ENCODE peak calls at places on chromosomes 5 and 9, in four cellular contexts. Y is GM12878, L is HepG2, K is K562. Z is an unnamed sample.

GRCh38 chr5:138709216-138709615 is 44.0 kb upstream of the CTNNA1 start:
- DNase-seq in Y (no peak), L (no peak), K (no peak), Z (no peak)

GRCh38 chr5:8188874-8189588 is 320.1 kb downstream of the MTRR start:
- DNase-seq in Y (no peak), L (no peak), K (no peak), Z (no peak)

GRCh38 chr9:100286257-100286656 is 66.5 kb downstream of the TEX10 start:
- DNase-seq in Y (no peak), L (no peak), K (no peak), Z (no peak)

GRCh38 chr5:53031695-53032096 is 42.5 kb downstream of the ITGA2 start:
- DNase-seq in Y (no peak), L (peak; percentile 89), K (no peak), Z (peak; percentile 88)

GRCh38 chr9:35726876-35727438 is 5.0 kb downstream of the TLN1 start:
- DNase-seq in Y (no peak), L (peak; percentile 35), K (no peak), Z (peak; percentile 72)

GRCh38 chr5:118293378-118293777 is 695.0 kb downstream of the DTWD2 start:
- DNase-seq in Y (no peak), L (no peak), K (no peak), Z (no peak)

GRCh38 chr5:54997081-54997480 is 11.7 kb upstream of the ESM1 start:
- DNase-seq in Y (no peak), L (no peak), K (no peak), Z (no peak)

GRCh38 chr9:35729700-35730485 is 2.1 kb downstream of the TLN1 start:
- DNase-seq in Y (no peak), L (peak; percentile 41), K (peak; percentile 75), Z (peak; percentile 52)

GRCh38 chr5:88940712-88941111 is 57.7 kb upstream of the MEF2C start:
- DNase-seq in Y (peak; percentile 13), L (no peak), K (no peak), Z (no peak)

GRCh38 chr5:51382759-51383493 is at the start of gene ISL1:
- DNase-seq in Y (no peak), L (no peak), K (peak; percentile 34), Z (peak; percentile 90)

GRCh38 chr5:74643160-74643562 is 2.6 kb upstream of the ENC1 start:
- DNase-seq in Y (no peak), L (peak; percentile 57), K (no peak), Z (peak; percentile 86)

GRCh38 chr9:130022566-130023146 is 20.3 kb downstream of the FNBP1 start:
- DNase-seq in Y (no peak), L (no peak), K (no peak), Z (no peak)

GRCh38 chr9:130023994-130024596 is 18.9 kb downstream of the FNBP1 start:
- DNase-seq in Y (no peak), L (no peak), K (no peak), Z (no peak)

GRCh38 chr9:130026583-130027427 is 16.2 kb downstream of the FNBP1 start:
- DNase-seq in Y (no peak), L (no peak), K (no peak), Z (no peak)

GRCh38 chr9:130023147-130023787 is 19.7 kb downstream of the FNBP1 start:
- DNase-seq in Y (peak; percentile 88), L (no peak), K (no peak), Z (no peak)

GRCh38 chr9:130024597-130024994 is 18.4 kb downstream of the FNBP1 start:
- DNase-seq in Y (no peak), L (peak; percentile 51), K (no peak), Z (no peak)
- TF ChIP-seq POLR2AphosphoS5 in Y (peak; percentile 7), L (no peak), K (no peak), Z (no peak)

GRCh38 chr9:34049630-34050384 is 1.1 kb upstream of the UBAP2 start:
- DNase-seq in Y (no peak), L (no peak), K (peak; percentile 15), Z (no peak)

GRCh38 chr9:34048730-34049629 is at the start of gene UBAP2:
- DNase-seq in Y (peak; percentile 95), L (peak; percentile 96), K (peak; percentile 89), Z (peak; percentile 99)

GRCh38 chr9:34047864-34048729 is 590 bp downstream of the UBAP2 start:
- DNase-seq in Y (no peak), L (peak; percentile 29), K (peak; percentile 78), Z (no peak)

GRCh38 chr9:34045903-34046302 is 2.8 kb downstream of the UBAP2 start:
- DNase-seq in Y (no peak), L (no peak), K (no peak), Z (no peak)

DNA sequence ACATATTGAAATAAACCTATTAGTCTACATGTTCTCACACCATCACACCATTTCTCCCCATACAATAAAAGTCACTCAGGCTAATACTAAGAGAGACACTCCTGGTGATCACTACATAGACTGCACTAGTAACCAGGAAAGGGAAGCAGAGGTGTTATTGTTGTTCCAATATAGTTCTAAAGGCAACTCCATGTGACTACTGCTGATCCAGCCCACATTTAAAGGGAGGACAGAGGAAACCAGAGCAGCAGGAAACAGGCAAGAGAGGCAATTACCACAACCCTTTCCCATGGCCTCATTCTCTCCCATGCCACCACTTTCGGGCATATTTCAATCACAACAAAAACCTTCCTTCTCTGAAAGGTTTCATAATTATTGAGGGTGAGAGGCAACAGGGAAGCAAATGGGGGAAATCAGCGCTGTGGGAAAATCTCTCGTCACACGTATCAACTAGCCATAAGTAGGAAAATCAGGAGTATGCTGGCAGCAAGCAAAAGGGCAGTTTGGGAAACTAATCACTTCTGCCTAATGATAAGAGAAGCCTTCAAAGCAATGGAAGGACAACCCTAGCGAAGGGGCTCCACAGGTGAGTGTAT is 1.8 kb downstream of the UBAP2 start:
- DNase-seq in Y (peak; percentile 17), L (no peak), K (no peak), Z (peak; percentile 62)
- TF ChIP-seq POLR2A in Y (no peak), L (no peak), K (no peak), Z (no peak)

GRCh38 chr9:112822618-112823017 is 68.1 kb downstream of the SLC46A2 start:
- DNase-seq in Y (no peak), L (no peak), K (no peak), Z (no peak)
- TF ChIP-seq MYC in Y (no peak), L (no peak), K (no peak), Z (no peak)

GRCh38 chr9:136364942-136365774 is 1.6 kb upstream of the DNLZ start:
- DNase-seq in Y (no peak), L (no peak), K (peak; percentile 61), Z (no peak)

GRCh38 chr9:136362450-136362784 is 1.1 kb downstream of the DNLZ start:
- DNase-seq in Y (no peak), L (no peak), K (no peak), Z (no peak)

GRCh38 chr9:136364369-136364748 is 815 bp upstream of the DNLZ start:
- DNase-seq in Y (no peak), L (no peak), K (no peak), Z (no peak)

GRCh38 chr9:136363106-136363605 is 388 bp downstream of the DNLZ start:
- DNase-seq in Y (peak; percentile 68), L (peak; percentile 86), K (peak; percentile 99), Z (peak; percentile 93)

GRCh38 chr9:136363606-136364368 is at the start of gene DNLZ:
- DNase-seq in Y (peak; percentile 32), L (peak; percentile 58), K (peak; percentile 93), Z (peak; percentile 78)
- TF ChIP-seq POLR2AphosphoS5 in Y (peak; percentile 13), L (no peak), K (peak; percentile 76), Z (peak; percentile 85)

Z was measured in endothelial cell of umbilical vein.